ENCODE peak calls at places on chromosomes 13 and 19, in seven cellular contexts. L, Y, J, D, G, Z and F are unnamed samples.

GRCh38 chr13:98109226-98109625 is 33.7 kb upstream of the FARP1 start:
- DNase-seq in L (no peak), Y (no peak), J (no peak), D (no peak), G (no peak), Z (no peak), F (no peak)

GRCh38 chr13:110388141-110388943 is 81.3 kb downstream of the COL4A2 start:
- DNase-seq in L (peak; percentile 52), Y (no peak), J (peak; percentile 56), D (no peak), G (peak; percentile 87), Z (no peak), F (no peak)

GRCh38 chr13:57629391-57629804 is 2.1 kb upstream of the PCDH17 start:
- DNase-seq in L (peak; percentile 3), Y (no peak), J (no peak), D (no peak), G (no peak), Z (no peak), F (peak; percentile 53)

GRCh38 chr13:30744056-30744684 is 8.8 kb downstream of the ALOX5AP start:
- DNase-seq in L (no peak), Y (no peak), J (peak; percentile 73), D (no peak), G (no peak), Z (no peak), F (no peak)

GRCh38 chr13:46796129-46796514 is 839 bp downstream of the ESD start:
- DNase-seq in L (no peak), Y (no peak), J (no peak), D (no peak), G (no peak), Z (no peak), F (no peak)

GRCh38 chr19:55227241-55228014 is 1.1 kb downstream of the TMEM86B start:
- DNase-seq in L (no peak), Y (no peak), J (no peak), D (no peak), G (no peak), Z (no peak), F (no peak)

GRCh38 chr19:42178791-42179500 is 38.5 kb downstream of the DEDD2 start:
- DNase-seq in L (no peak), Y (no peak), J (no peak), D (peak; percentile 15), G (no peak), Z (no peak), F (peak; percentile 33)

GRCh38 chr19:41305923-41306322 is 4.0 kb upstream of the CCDC97 start:
- DNase-seq in L (no peak), Y (no peak), J (no peak), D (no peak), G (no peak), Z (no peak), F (no peak)

GRCh38 chr13:28411859-28412353 is 83.0 kb downstream of the FLT1 start:
- DNase-seq in L (no peak), Y (no peak), J (no peak), D (no peak), G (no peak), Z (no peak), F (no peak)

GRCh38 chr13:19596960-19597361 is 35.6 kb upstream of the TPTE2 start:
- DNase-seq in L (peak; percentile 12), Y (peak; percentile 75), J (no peak), D (no peak), G (no peak), Z (no peak), F (no peak)

GRCh38 chr19:33398361-33399060 is 25.0 kb downstream of the CEBPG start:
- DNase-seq in L (no peak), Y (no peak), J (peak; percentile 32), D (no peak), G (no peak), Z (no peak), F (no peak)

GRCh38 chr13:48994731-48995130 is 19.0 kb downstream of the FNDC3A start:
- DNase-seq in L (peak; percentile 28), Y (no peak), J (no peak), D (no peak), G (peak; percentile 63), Z (no peak), F (no peak)

GRCh38 chr13:36420437-36420891 is 11.8 kb upstream of the CCNA1 start:
- DNase-seq in L (peak; percentile 82), Y (no peak), J (peak; percentile 62), D (peak; percentile 78), G (peak; percentile 57), Z (peak; percentile 42), F (peak; percentile 92)

GRCh38 chr13:29448124-29448685 is 147.3 kb downstream of the SLC7A1 start:
- DNase-seq in L (no peak), Y (no peak), J (no peak), D (peak; percentile 22), G (no peak), Z (no peak), F (no peak)

GRCh38 chr13:73970413-73971055 is 163.7 kb downstream of the KLF12 start:
- DNase-seq in L (peak; percentile 28), Y (no peak), J (no peak), D (no peak), G (no peak), Z (no peak), F (no peak)

GRCh38 chr13:109684836-109685602 is 101.4 kb downstream of the IRS2 start:
- DNase-seq in L (no peak), Y (peak; percentile 13), J (no peak), D (peak; percentile 17), G (no peak), Z (peak; percentile 30), F (peak; percentile 68)

GRCh38 chr19:36257512-36257876 is 42.6 kb downstream of the ZNF146 start:
- DNase-seq in L (no peak), Y (no peak), J (no peak), D (no peak), G (no peak), Z (peak; percentile 47), F (peak; percentile 44)

GRCh38 chr19:6059996-6060599 is 50.2 kb downstream of the RFX2 start:
- DNase-seq in L (no peak), Y (no peak), J (no peak), D (no peak), G (no peak), Z (no peak), F (no peak)

GRCh38 chr13:104847863-104848262 is 1687.6 kb downstream of the EFNB2 start:
- DNase-seq in L (no peak), Y (no peak), J (no peak), D (peak; percentile 44), G (no peak), Z (no peak), F (no peak)

GRCh38 chr13:96982672-96983071 is 11.6 kb downstream of the OXGR1 start:
- DNase-seq in L (peak; percentile 23), Y (no peak), J (no peak), D (no peak), G (no peak), Z (no peak), F (no peak)

GRCh38 chr13:32530841-32531253 is 7.7 kb downstream of the N4BP2L2 start:
- DNase-seq in L (peak; percentile 79), Y (no peak), J (no peak), D (no peak), G (peak; percentile 71), Z (no peak), F (peak; percentile 8)

GRCh38 chr13:23845309-23845708 is 43.9 kb downstream of the MIPEP start:
- DNase-seq in L (no peak), Y (no peak), J (no peak), D (no peak), G (no peak), Z (no peak), F (no peak)

GRCh38 chr19:17616686-17616960 is 61.2 kb downstream of the COLGALT1 start:
- DNase-seq in L (no peak), Y (no peak), J (no peak), D (no peak), G (no peak), Z (no peak), F (no peak)

GRCh38 chr13:69264362-69265334 is 843.0 kb upstream of the ATXN8OS start:
- DNase-seq in L (no peak), Y (no peak), J (no peak), D (no peak), G (no peak), Z (no peak), F (no peak)

GRCh38 chr19:14507704-14508246 is 10.4 kb downstream of the DNAJB1 start:
- DNase-seq in L (peak; percentile 46), Y (no peak), J (peak; percentile 62), D (peak; percentile 74), G (peak; percentile 66), Z (no peak), F (no peak)

GRCh38 chr13:70708744-70709143 is 600.5 kb upstream of the KLHL1 start:
- DNase-seq in L (no peak), Y (no peak), J (no peak), D (no peak), G (no peak), Z (no peak), F (no peak)

GRCh38 chr19:49331616-49332055 is 3.6 kb upstream of the CD37 start:
- DNase-seq in L (peak; percentile 46), Y (peak; percentile 70), J (no peak), D (peak; percentile 36), G (peak; percentile 37), Z (no peak), F (peak; percentile 79)
- H3K4me3 ChIP-seq in L (no peak overlapping the region), Y (no peak overlapping the region), J (no peak overlapping the region), D (no peak overlapping the region), G (no peak overlapping the region), Z (peak overlapping the region; percentile 12), F (no peak overlapping the region)

GRCh38 chr19:7862413-7862951 is 11.7 kb downstream of the PRR36 start:
- DNase-seq in L (no peak), Y (no peak), J (peak; percentile 80), D (peak; percentile 95), G (no peak), Z (peak; percentile 35), F (peak; percentile 41)
- H3K4me3 ChIP-seq in L (no peak overlapping the region), Y (peak overlapping the region; percentile 16), J (peak overlapping the region; percentile 38), D (peak overlapping the region; percentile 25), G (no peak overlapping the region), Z (peak overlapping the region; percentile 44), F (no peak overlapping the region)

GRCh38 chr19:1245468-1245867 is 2.9 kb upstream of the MIDN start:
- DNase-seq in L (no peak), Y (no peak), J (no peak), D (no peak), G (no peak), Z (no peak), F (no peak)

GRCh38 chr19:1241417-1242095 is at the start of gene ATP5F1D:
- DNase-seq in L (peak; percentile 94), Y (no peak), J (peak; percentile 96), D (peak; percentile 95), G (peak; percentile 93), Z (peak; percentile 96), F (peak; percentile 97)

GRCh38 chr19:1244693-1245451 is 3.3 kb downstream of the ATP5F1D start:
- DNase-seq in L (no peak), Y (no peak), J (peak; percentile 89), D (no peak), G (no peak), Z (peak; percentile 87), F (no peak)

GRCh38 chr19:1245884-1246816 is 2.2 kb upstream of the MIDN start:
- DNase-seq in L (no peak), Y (no peak), J (peak; percentile 77), D (peak; percentile 59), G (no peak), Z (peak; percentile 89), F (no peak)

GRCh38 chr19:1243768-1244692 is 2.5 kb downstream of the ATP5F1D start:
- DNase-seq in L (peak; percentile 85), Y (no peak), J (peak; percentile 91), D (peak; percentile 88), G (peak; percentile 82), Z (peak; percentile 87), F (peak; percentile 94)
- H3K4me3 ChIP-seq in L (peak overlapping the region; percentile 37), Y (peak overlapping the region; percentile 82), J (peak overlapping the region; percentile 42), D (no peak overlapping the region), G (peak overlapping the region; percentile 48), Z (peak overlapping the region; percentile 90), F (peak overlapping the region; percentile 11)

GRCh38 chr13:71863249-71863648 is 3.8 kb downstream of the DACH1 start:
- DNase-seq in L (no peak), Y (no peak), J (no peak), D (no peak), G (no peak), Z (no peak), F (no peak)
- H3K4me3 ChIP-seq in L (no peak overlapping the region), Y (no peak overlapping the region), J (peak overlapping the region; percentile 78), D (no peak overlapping the region), G (no peak overlapping the region), Z (peak overlapping the region; percentile 78), F (no peak overlapping the region)